ENCODE peak calls at places on chromosomes 13 and 19, in eight cellular contexts. K is effector memory CD4-positive, alpha-beta T cell; G is breast epithelium; C is WERI-Rb-1; X is fibroblast of lung; N is psoas muscle; O is CD4-positive, alpha-beta T cell; T is left ventricle myocardium inferior. W is an unnamed sample.

GRCh38 chr13:89568746-89569145 is 1778.7 kb upstream of the MIR17HG start:
- DNase-seq in C (peak; percentile 87), O (no peak), G (no peak), N (no peak), X (no peak), K (no peak), T (no peak), W (no peak)

GRCh38 chr13:83941669-83942335 is 59.5 kb upstream of the SLITRK1 start:
- DNase-seq in K (no peak), N (no peak), C (peak; percentile 31), G (no peak), T (no peak), O (no peak), X (no peak), W (no peak)

GRCh38 chr13:86020350-86021002 is 221.3 kb upstream of the SLITRK6 start:
- DNase-seq in X (peak; percentile 99), T (no peak), C (no peak), K (no peak), O (no peak), N (no peak), G (no peak), W (no peak)

GRCh38 chr13:42899266-42899665 is 92.8 kb downstream of the EPSTI1 start:
- DNase-seq in O (no peak), K (no peak), T (no peak), X (no peak), C (no peak), N (no peak), G (no peak), W (no peak)

GRCh38 chr19:2269244-2270156 is 12.5 kb downstream of the PEAK3 start:
- DNase-seq in G (peak; percentile 99), N (peak; percentile 100), K (peak; percentile 99), X (peak; percentile 96), T (peak; percentile 99), C (peak; percentile 98), O (peak; percentile 99), W (peak; percentile 99)

GRCh38 chr13:23372264-23372905 is 61.1 kb downstream of the SACS start:
- DNase-seq in G (no peak), X (peak; percentile 73), O (no peak), K (no peak), C (no peak), N (no peak), T (no peak), W (no peak)

GRCh38 chr19:35357867-35358573 is at the start of gene FFAR3:
- DNase-seq in K (no peak), T (peak; percentile 38), X (peak; percentile 56), G (peak; percentile 31), N (peak; percentile 66), O (no peak), C (no peak), W (peak; percentile 58)

GRCh38 chr13:39379667-39380655 is 223.0 kb downstream of the LHFPL6 start:
- DNase-seq in C (no peak), K (no peak), O (no peak), G (no peak), T (no peak), X (no peak), N (no peak), W (no peak)

DNA sequence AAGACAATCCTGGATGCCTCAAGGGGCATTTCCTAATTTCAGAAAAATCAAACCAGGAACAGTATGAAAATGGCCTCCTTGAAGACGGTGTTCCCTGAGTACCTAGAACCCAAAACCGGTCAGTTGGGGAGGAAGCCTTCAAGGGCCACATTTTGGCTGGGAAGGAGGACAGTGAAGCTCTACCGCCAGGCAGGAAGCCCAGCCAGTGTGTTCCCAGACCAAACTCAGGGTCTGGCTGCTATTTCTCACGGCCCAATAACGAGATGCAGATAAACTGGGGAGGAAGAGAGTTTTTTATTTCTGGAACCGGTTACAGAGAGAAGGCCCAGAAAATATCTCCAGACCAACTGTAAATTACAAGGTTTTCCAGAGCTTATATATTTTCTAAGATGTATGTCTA is 24.3 kb upstream of the CEACAM21 start:
- DNase-seq in X (no peak), G (no peak), O (no peak), T (no peak), C (no peak), N (no peak), K (no peak), W (no peak)
- H3K27me3 ChIP-seq in X (no peaks in the 10 kb centered on the region), G (no peaks in the 10 kb centered on the region), O (no peaks in the 10 kb centered on the region), T (peaks cover 37% of the 10 kb centered on the region), C (no peaks in the 10 kb centered on the region), N (peaks cover 4% of the 10 kb centered on the region), K (no peaks in the 10 kb centered on the region), W (no peaks in the 10 kb centered on the region)

GRCh38 chr13:27634231-27634630 is 12.5 kb downstream of the POLR1D start:
- DNase-seq in G (no peak), C (no peak), T (no peak), N (no peak), X (no peak), K (no peak), O (no peak), W (no peak)

GRCh38 chr13:27632214-27632613 is 10.5 kb downstream of the POLR1D start:
- DNase-seq in G (no peak), K (no peak), C (no peak), T (no peak), X (no peak), N (no peak), O (no peak), W (no peak)

GRCh38 chr13:27631156-27631555 is 9.5 kb downstream of the POLR1D start:
- DNase-seq in C (no peak), X (no peak), O (no peak), K (no peak), T (no peak), N (no peak), G (no peak), W (no peak)

GRCh38 chr13:27632648-27633047 is 11.0 kb downstream of the POLR1D start:
- DNase-seq in K (no peak), X (no peak), O (no peak), T (no peak), G (no peak), N (no peak), C (no peak), W (no peak)

DNA sequence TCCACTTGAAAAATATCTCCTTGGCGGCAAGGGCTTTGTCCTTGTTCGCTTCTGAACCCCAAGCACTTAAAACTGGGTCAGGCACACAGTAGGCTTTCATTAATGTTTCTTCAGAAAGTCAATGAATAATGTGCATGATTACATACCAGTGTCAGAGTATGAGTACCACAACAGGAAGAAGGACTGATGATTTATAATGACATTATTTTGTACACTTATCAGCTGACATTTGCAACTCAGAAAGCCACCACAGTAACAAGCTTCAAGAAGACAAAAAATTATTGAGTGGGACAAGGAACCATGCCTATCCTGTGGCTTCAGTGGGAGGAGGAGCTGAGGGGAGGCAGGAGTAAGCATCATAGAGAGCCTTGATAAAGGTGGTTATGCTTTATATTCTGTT is 10.0 kb downstream of the POLR1D start:
- DNase-seq in K (no peak), G (no peak), O (no peak), T (no peak), C (no peak), N (no peak), X (no peak), W (no peak)
- H3K27me3 ChIP-seq in K (no peaks in the 10 kb centered on the region), G (no peaks in the 10 kb centered on the region), O (no peaks in the 10 kb centered on the region), T (no peaks in the 10 kb centered on the region), C (no peaks in the 10 kb centered on the region), N (no peaks in the 10 kb centered on the region), X (no peaks in the 10 kb centered on the region), W (no peaks in the 10 kb centered on the region)

GRCh38 chr19:42173695-42174094 is 41.4 kb upstream of the POU2F2 start:
- DNase-seq in O (no peak), C (peak; percentile 61), T (no peak), N (no peak), X (no peak), K (no peak), G (no peak), W (no peak)

GRCh38 chr19:42175952-42176648 is 41.4 kb downstream of the DEDD2 start:
- DNase-seq in X (peak; percentile 19), N (no peak), K (no peak), O (no peak), G (no peak), C (peak; percentile 46), T (no peak), W (no peak)

GRCh38 chr19:42175335-42175734 is 42.1 kb downstream of the DEDD2 start:
- DNase-seq in K (no peak), X (no peak), C (no peak), G (no peak), N (no peak), O (no peak), T (no peak), W (no peak)

GRCh38 chr19:42172261-42172660 is 40.0 kb upstream of the POU2F2 start:
- DNase-seq in X (no peak), N (no peak), T (no peak), G (no peak), O (no peak), K (no peak), C (no peak), W (no peak)

DNA sequence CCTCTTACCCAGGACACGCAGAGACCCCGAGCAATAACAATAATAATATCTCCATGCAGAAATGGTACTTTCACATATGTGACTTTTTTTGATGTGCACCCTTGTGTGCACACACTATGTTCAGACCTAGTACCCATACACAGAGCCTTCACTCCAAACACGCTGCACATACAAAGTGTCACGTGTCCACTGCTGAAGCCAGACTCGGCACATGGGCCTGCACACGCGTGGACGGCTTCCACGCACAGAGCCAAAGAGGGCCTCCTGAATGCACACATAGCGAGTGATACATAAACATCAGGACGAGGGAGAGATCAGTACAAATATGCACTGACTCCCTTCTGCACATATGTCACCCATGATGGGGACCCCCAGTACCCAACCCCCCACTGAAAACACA is 41.9 kb upstream of the POU2F2 start:
- DNase-seq in N (no peak), T (no peak), C (no peak), X (no peak), G (no peak), O (no peak), K (no peak), W (no peak)
- H3K27me3 ChIP-seq in N (peaks cover 58% of the 10 kb centered on the region), T (peaks cover 88% of the 10 kb centered on the region), C (peaks cover 11% of the 10 kb centered on the region), X (peaks cover 46% of the 10 kb centered on the region), G (peaks cover under 1% of the 10 kb centered on the region), O (peaks cover 29% of the 10 kb centered on the region), K (no peaks in the 10 kb centered on the region), W (no peaks in the 10 kb centered on the region)

GRCh38 chr19:411723-412355 is 2.9 kb upstream of the C2CD4C start:
- DNase-seq in X (no peak), N (peak; percentile 40), C (peak; percentile 8), K (no peak), T (no peak), G (no peak), O (no peak), W (no peak)

GRCh38 chr19:408441-409005 is 424 bp downstream of the C2CD4C start:
- DNase-seq in O (no peak), K (no peak), C (peak; percentile 66), G (peak; percentile 41), X (no peak), N (peak; percentile 46), T (no peak), W (no peak)

GRCh38 chr19:409006-409514 is at the start of gene C2CD4C:
- DNase-seq in C (peak; percentile 46), T (no peak), K (no peak), N (peak; percentile 48), O (no peak), X (no peak), G (peak; percentile 48), W (peak; percentile 83)

GRCh38 chr19:409515-410242 is 732 bp upstream of the C2CD4C start:
- DNase-seq in K (no peak), T (no peak), G (peak; percentile 43), O (no peak), C (peak; percentile 34), X (no peak), N (no peak), W (peak; percentile 72)

DNA sequence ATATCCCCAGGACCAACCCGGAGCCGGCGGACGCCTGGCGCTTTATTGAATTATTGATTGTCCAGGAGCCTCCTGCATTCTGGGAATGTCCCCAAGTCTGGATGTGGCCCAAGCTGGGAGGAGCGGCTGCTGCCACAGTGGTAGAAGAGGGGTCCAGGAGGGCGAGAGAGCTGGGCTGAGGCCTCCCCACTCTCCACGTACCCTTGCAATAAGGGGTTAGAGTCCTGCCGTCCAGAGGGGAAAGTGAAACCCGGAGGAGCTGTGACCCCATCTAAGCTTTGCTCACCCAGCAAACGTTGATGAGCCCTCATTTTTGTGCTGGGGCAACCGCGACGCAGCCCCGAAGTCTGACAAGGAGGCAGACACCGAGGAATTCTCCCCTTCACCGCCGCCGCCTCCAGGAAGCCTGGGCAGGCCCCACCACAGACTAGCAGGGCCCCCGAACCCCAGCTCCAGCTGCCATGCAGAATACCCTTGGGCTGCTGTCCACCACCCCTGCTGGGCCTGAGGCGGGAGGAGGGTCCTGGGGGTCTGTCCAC is 1.4 kb upstream of the C2CD4C start:
- DNase-seq in K (no peak), C (peak; percentile 6), N (no peak), T (no peak), G (peak; percentile 40), X (no peak), O (no peak), W (peak; percentile 85)
- H3K27me3 ChIP-seq in K (peaks cover 11% of the 10 kb centered on the region), C (no peaks in the 10 kb centered on the region), N (peaks cover 66% of the 10 kb centered on the region), T (peaks cover 78% of the 10 kb centered on the region), G (peaks cover 12% of the 10 kb centered on the region), X (peaks cover 13% of the 10 kb centered on the region), O (peaks cover 50% of the 10 kb centered on the region), W (no peaks in the 10 kb centered on the region)

W was measured in pancreas.